ENCODE peak calls at places on chromosomes 11 and 22, in ten cellular contexts. D, Q, S, R, W, C, G, Z, Y and P are unnamed samples.

GRCh38 chr11:134527382-134528243 is 115.6 kb upstream of the B3GAT1 start:
- DNase-seq in D (no peak), Q (no peak), S (peak), R (peak), W (no peak), C (no peak), G (peak), Z (no peak), Y (no peak), P (no peak)

GRCh38 chr11:91261513-91261912 is 963.1 kb upstream of the FAT3 start:
- DNase-seq in D (no peak), Q (no peak), S (no peak), R (no peak), W (no peak), C (no peak), G (no peak), Z (no peak), Y (no peak), P (no peak)

GRCh38 chr22:48717883-48718817 is 1109.5 kb downstream of the BRD1 start:
- DNase-seq in D (no peak), Q (no peak), S (no peak), R (no peak), W (peak), C (no peak), G (no peak), Z (peak), Y (no peak), P (no peak)

GRCh38 chr11:69635804-69636511 is 5.0 kb upstream of the CCND1 start:
- DNase-seq in D (no peak), Q (no peak), S (no peak), R (no peak), W (no peak), C (no peak), G (no peak), Z (no peak), Y (no peak), P (no peak)

GRCh38 chr22:26671317-26672059 is 14.1 kb downstream of the MIAT start:
- DNase-seq in D (peak), Q (peak), S (peak), R (peak), W (peak), C (peak), G (peak), Z (no peak), Y (no peak), P (no peak)

GRCh38 chr11:65571940-65572339 is 398 bp upstream of the FAM89B start:
- DNase-seq in D (no peak), Q (peak), S (no peak), R (no peak), W (no peak), C (peak), G (no peak), Z (no peak), Y (no peak), P (peak)

GRCh38 chr11:3161720-3162409 is 3.2 kb downstream of the OSBPL5 start:
- DNase-seq in D (no peak), Q (no peak), S (no peak), R (no peak), W (peak), C (no peak), G (no peak), Z (no peak), Y (no peak), P (no peak)

GRCh38 chr11:73314121-73314948 is 6.3 kb downstream of the ARHGEF17 start:
- DNase-seq in D (no peak), Q (no peak), S (no peak), R (peak), W (peak), C (peak), G (no peak), Z (peak), Y (peak), P (no peak)

GRCh38 chr11:23078289-23078971 is 218.2 kb upstream of the CCDC179 start:
- DNase-seq in D (no peak), Q (peak), S (no peak), R (no peak), W (no peak), C (peak), G (no peak), Z (no peak), Y (no peak), P (no peak)

GRCh38 chr22:29219881-29220670 is 14.4 kb downstream of the EMID1 start:
- DNase-seq in D (no peak), Q (no peak), S (no peak), R (no peak), W (peak), C (no peak), G (no peak), Z (no peak), Y (no peak), P (no peak)

GRCh38 chr11:59212222-59212621 is 505 bp downstream of the MPEG1 start:
- DNase-seq in D (no peak), Q (no peak), S (no peak), R (no peak), W (no peak), C (no peak), G (no peak), Z (no peak), Y (no peak), P (no peak)

GRCh38 chr11:122655527-122656072 is at the start of gene UBASH3B:
- DNase-seq in D (peak), Q (peak), S (peak), R (peak), W (peak), C (peak), G (peak), Z (peak), Y (peak), P (peak)

GRCh38 chr11:65898656-65899355 is 1.4 kb downstream of the FOSL1 start:
- DNase-seq in D (no peak), Q (no peak), S (no peak), R (no peak), W (no peak), C (peak), G (no peak), Z (no peak), Y (no peak), P (no peak)

GRCh38 chr22:33076368-33076767 is 18.2 kb upstream of the SYN3 start:
- DNase-seq in D (no peak), Q (no peak), S (no peak), R (no peak), W (no peak), C (peak), G (no peak), Z (no peak), Y (no peak), P (no peak)

GRCh38 chr11:27795955-27796861 is 96.0 kb upstream of the BDNF start:
- DNase-seq in D (no peak), Q (no peak), S (no peak), R (no peak), W (no peak), C (no peak), G (peak), Z (no peak), Y (no peak), P (peak)

GRCh38 chr11:76327223-76327622 is 53.7 kb downstream of the THAP12 start:
- DNase-seq in D (no peak), Q (no peak), S (no peak), R (no peak), W (no peak), C (no peak), G (no peak), Z (no peak), Y (no peak), P (no peak)

GRCh38 chr22:27438271-27438980 is 363.1 kb downstream of the MN1 start:
- DNase-seq in D (no peak), Q (no peak), S (peak), R (no peak), W (peak), C (no peak), G (peak), Z (no peak), Y (no peak), P (no peak)

GRCh38 chr22:37453696-37454095 is 26.4 kb upstream of the ELFN2 start:
- DNase-seq in D (no peak), Q (no peak), S (no peak), R (no peak), W (no peak), C (no peak), G (no peak), Z (no peak), Y (no peak), P (no peak)

GRCh38 chr22:37456351-37456750 is 29.1 kb upstream of the ELFN2 start:
- DNase-seq in D (no peak), Q (no peak), S (no peak), R (no peak), W (no peak), C (no peak), G (no peak), Z (no peak), Y (no peak), P (no peak)

GRCh38 chr22:37457093-37457893 is 28.9 kb downstream of the MFNG start:
- DNase-seq in D (peak), Q (peak), S (peak), R (peak), W (peak), C (peak), G (peak), Z (peak), Y (peak), P (peak)

GRCh38 chr22:37454857-37455686 is 27.8 kb upstream of the ELFN2 start:
- DNase-seq in D (no peak), Q (peak), S (no peak), R (no peak), W (no peak), C (peak), G (no peak), Z (no peak), Y (peak), P (no peak)

GRCh38 chr22:37455896-37456295 is 28.6 kb upstream of the ELFN2 start:
- DNase-seq in D (no peak), Q (no peak), S (no peak), R (no peak), W (no peak), C (no peak), G (no peak), Z (no peak), Y (no peak), P (no peak)
- H3K27ac ChIP-seq in D (no peak), Q (peak), S (no peak), R (no peak), W (no peak), C (peak), G (no peak), Z (no peak), Y (no peak), P (no peak)

GRCh38 chr11:32427935-32428664 is 7.2 kb downstream of the WT1 start:
- DNase-seq in D (no peak), Q (no peak), S (no peak), R (no peak), W (no peak), C (no peak), G (no peak), Z (no peak), Y (no peak), P (no peak)
- H3K27ac ChIP-seq in D (no peak), Q (no peak), S (no peak), R (peak), W (no peak), C (no peak), G (no peak), Z (no peak), Y (no peak), P (no peak)

DNA sequence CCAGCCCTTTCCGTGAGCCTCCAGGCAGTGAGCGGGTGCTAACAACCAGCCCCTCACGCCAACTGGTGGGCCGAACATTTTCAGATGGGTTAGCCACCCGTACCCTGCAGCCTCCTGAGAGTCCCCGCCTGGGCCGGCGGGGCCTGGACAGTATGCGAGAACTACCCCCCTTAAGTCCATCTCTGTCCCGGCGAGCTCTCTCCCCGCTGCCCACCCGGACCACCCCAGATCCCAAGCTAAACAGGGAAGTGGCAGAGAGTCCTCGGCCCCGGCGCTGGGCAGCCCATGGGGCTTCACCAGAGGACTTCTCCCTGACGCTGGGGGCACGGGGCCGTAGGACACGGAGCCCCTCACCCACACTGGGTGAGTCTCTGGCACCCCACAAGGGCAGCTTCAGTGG is 20.6 kb downstream of the PHLDB1 start:
- DNase-seq in D (no peak), Q (no peak), S (no peak), R (no peak), W (no peak), C (no peak), G (no peak), Z (no peak), Y (no peak), P (no peak)
- H3K27ac ChIP-seq in D (no peak), Q (peak), S (no peak), R (peak), W (no peak), C (no peak), G (no peak), Z (peak), Y (no peak), P (no peak)

GRCh38 chr11:43919852-43920597 is 22.4 kb upstream of the C11orf96 start:
- DNase-seq in D (no peak), Q (no peak), S (no peak), R (no peak), W (no peak), C (no peak), G (no peak), Z (no peak), Y (no peak), P (no peak)

GRCh38 chr11:43922295-43922648 is 20.2 kb upstream of the C11orf96 start:
- DNase-seq in D (no peak), Q (no peak), S (no peak), R (no peak), W (no peak), C (no peak), G (no peak), Z (no peak), Y (no peak), P (no peak)

GRCh38 chr11:43922974-43923326 is 19.5 kb upstream of the C11orf96 start:
- DNase-seq in D (no peak), Q (no peak), S (no peak), R (no peak), W (no peak), C (no peak), G (no peak), Z (no peak), Y (no peak), P (no peak)

GRCh38 chr11:43921561-43922294 is 20.7 kb upstream of the C11orf96 start:
- DNase-seq in D (no peak), Q (no peak), S (no peak), R (no peak), W (no peak), C (no peak), G (no peak), Z (no peak), Y (no peak), P (no peak)

GRCh38 chr11:43920598-43921419 is 21.6 kb upstream of the C11orf96 start:
- DNase-seq in D (no peak), Q (peak), S (no peak), R (peak), W (peak), C (peak), G (no peak), Z (no peak), Y (peak), P (peak)
- H3K27ac ChIP-seq in D (no peak), Q (peak), S (peak), R (peak), W (peak), C (peak), G (peak), Z (peak), Y (peak), P (peak)

GRCh38 chr11:133215529-133216230 is 316.6 kb downstream of the OPCML start:
- DNase-seq in D (no peak), Q (no peak), S (no peak), R (no peak), W (no peak), C (no peak), G (no peak), Z (no peak), Y (no peak), P (no peak)
- H3K27ac ChIP-seq in D (no peak), Q (no peak), S (no peak), R (no peak), W (no peak), C (no peak), G (no peak), Z (no peak), Y (no peak), P (no peak)

GRCh38 chr11:78210000-78210608 is 21.4 kb downstream of the USP35 start:
- DNase-seq in D (no peak), Q (no peak), S (no peak), R (no peak), W (no peak), C (no peak), G (no peak), Z (no peak), Y (no peak), P (no peak)

GRCh38 chr11:78205691-78206090 is 17.0 kb downstream of the USP35 start:
- DNase-seq in D (no peak), Q (no peak), S (no peak), R (no peak), W (no peak), C (no peak), G (no peak), Z (no peak), Y (no peak), P (no peak)

GRCh38 chr11:78207532-78208256 is 19.0 kb downstream of the USP35 start:
- DNase-seq in D (no peak), Q (no peak), S (no peak), R (no peak), W (no peak), C (no peak), G (no peak), Z (no peak), Y (no peak), P (no peak)

GRCh38 chr11:78209478-78209877 is 20.8 kb downstream of the USP35 start:
- DNase-seq in D (no peak), Q (no peak), S (no peak), R (no peak), W (no peak), C (no peak), G (no peak), Z (no peak), Y (no peak), P (peak)

GRCh38 chr11:78208257-78209165 is 19.8 kb downstream of the USP35 start:
- DNase-seq in D (no peak), Q (no peak), S (no peak), R (no peak), W (no peak), C (no peak), G (no peak), Z (no peak), Y (no peak), P (no peak)
- H3K27ac ChIP-seq in D (no peak), Q (no peak), S (no peak), R (no peak), W (no peak), C (no peak), G (no peak), Z (peak), Y (no peak), P (no peak)

DNA sequence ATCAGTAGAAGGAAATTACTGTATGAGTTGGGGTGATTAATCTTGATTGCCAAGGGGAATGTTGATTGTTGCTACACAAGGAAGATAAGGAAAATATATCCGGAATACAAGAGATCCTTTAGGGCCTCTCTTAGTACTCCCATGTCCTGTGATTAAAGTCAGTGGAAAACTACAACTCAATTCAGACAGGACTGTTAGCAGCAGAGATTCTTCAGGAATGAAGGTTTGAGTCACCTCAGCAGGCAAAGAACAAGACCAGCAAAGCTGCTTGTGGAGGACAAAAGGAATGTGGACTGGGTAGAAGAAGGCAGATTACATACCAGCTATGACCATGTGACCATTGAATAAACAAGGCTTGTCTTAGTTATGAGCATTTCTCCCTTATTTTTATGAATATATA is 478.2 kb downstream of the BUD13 start:
- DNase-seq in D (no peak), Q (no peak), S (no peak), R (no peak), W (no peak), C (peak), G (no peak), Z (no peak), Y (no peak), P (no peak)
- H3K27ac ChIP-seq in D (no peak), Q (no peak), S (no peak), R (no peak), W (no peak), C (no peak), G (no peak), Z (no peak), Y (peak), P (peak)